ENCODE peak calls at places on chromosomes 16 and 17, in nine cellular contexts. C is stomach; I is heart right ventricle; H is IMR-90; K is right lobe of liver; T is Panc1; W is GM23248; L is neuronal stem cell; V is naive thymus-derived CD4-positive, alpha-beta T cell. B is an unnamed sample.

GRCh38 chr17:66165537-66166123 is 26.3 kb downstream of the CEP112 start:
- DNase-seq in C (no peak), I (no peak), H (peak; percentile 75), K (no peak), T (peak; percentile 12), W (peak; percentile 66), L (peak; percentile 38), V (no peak), B (peak; percentile 33)

GRCh38 chr16:54374136-54374535 is 87.5 kb upstream of the IRX3 start:
- DNase-seq in C (no peak), I (no peak), H (peak; percentile 10), K (no peak), T (no peak), W (peak; percentile 56), L (peak; percentile 9), V (no peak), B (no peak)

GRCh38 chr16:66926171-66926570 is 836 bp upstream of the RRAD start:
- DNase-seq in C (peak; percentile 40), I (peak; percentile 75), H (no peak), K (no peak), T (no peak), W (peak; percentile 26), L (no peak), V (no peak), B (no peak)

GRCh38 chr16:813204-813915 is 12.8 kb upstream of the GNG13 start:
- DNase-seq in C (no peak), I (no peak), H (peak; percentile 8), K (peak; percentile 45), T (no peak), W (peak; percentile 72), L (peak; percentile 49), V (peak; percentile 34), B (no peak)

GRCh38 chr17:81513669-81514484 is 1.3 kb upstream of the ACTG1 start:
- DNase-seq in C (peak; percentile 80), I (peak; percentile 72), H (peak; percentile 68), K (peak; percentile 72), T (no peak), W (peak; percentile 94), L (peak; percentile 68), V (no peak), B (peak; percentile 77)

GRCh38 chr17:59848778-59849177 is 44.0 kb downstream of the TUBD1 start:
- DNase-seq in C (peak; percentile 74), I (no peak), H (peak; percentile 75), K (peak; percentile 84), T (no peak), W (peak; percentile 60), L (no peak), V (no peak), B (peak; percentile 48)

GRCh38 chr17:57945999-57946797 is 9.0 kb downstream of the CUEDC1 start:
- DNase-seq in C (no peak), I (no peak), H (peak; percentile 58), K (no peak), T (no peak), W (peak; percentile 74), L (no peak), V (no peak), B (peak; percentile 78)

GRCh38 chr16:87419971-87420370 is 27.8 kb downstream of the MAP1LC3B start:
- DNase-seq in C (no peak), I (no peak), H (no peak), K (no peak), T (no peak), W (no peak), L (no peak), V (no peak), B (no peak)

GRCh38 chr17:2709173-2709661 is 2.3 kb downstream of the CLUH start:
- DNase-seq in C (peak; percentile 88), I (no peak), H (no peak), K (peak; percentile 83), T (no peak), W (peak; percentile 54), L (no peak), V (no peak), B (peak; percentile 58)

GRCh38 chr17:28661635-28662526 is at the start of the genes SDF2 and SUPT6H:
- DNase-seq in C (peak; percentile 93), I (peak; percentile 95), H (peak; percentile 81), K (peak; percentile 89), T (peak; percentile 56), W (peak; percentile 96), L (peak; percentile 84), V (peak; percentile 91), B (peak; percentile 85)

GRCh38 chr16:67055712-67056487 is 27.0 kb downstream of the CBFB start:
- DNase-seq in C (no peak), I (no peak), H (peak; percentile 99), K (no peak), T (peak; percentile 67), W (peak; percentile 97), L (no peak), V (no peak), B (peak; percentile 97)

GRCh38 chr17:10516065-10516464 is 2.3 kb downstream of the MYH1 start:
- DNase-seq in C (no peak), I (no peak), H (no peak), K (no peak), T (no peak), W (no peak), L (no peak), V (no peak), B (no peak)

GRCh38 chr17:36808181-36808661 is 129.1 kb upstream of the LHX1 start:
- DNase-seq in C (no peak), I (no peak), H (no peak), K (no peak), T (no peak), W (peak; percentile 30), L (peak; percentile 54), V (no peak), B (peak; percentile 19)

GRCh38 chr16:66127459-66128362 is 238.8 kb upstream of the CDH5 start:
- DNase-seq in C (no peak), I (peak; percentile 17), H (no peak), K (peak; percentile 54), T (no peak), W (peak; percentile 16), L (no peak), V (no peak), B (no peak)

GRCh38 chr17:77324227-77324626 is 183.5 kb downstream of the SEC14L1 start:
- DNase-seq in C (peak; percentile 21), I (no peak), H (no peak), K (no peak), T (no peak), W (no peak), L (no peak), V (no peak), B (no peak)
- H3K4me1 ChIP-seq in C (peaks cover 57% of the 10 kb centered on the region), I (peaks cover 76% of the 10 kb centered on the region), H (peaks cover 46% of the 10 kb centered on the region), K (peaks cover 55% of the 10 kb centered on the region), T (peaks cover 75% of the 10 kb centered on the region), W (peaks cover 30% of the 10 kb centered on the region), L (peaks cover 23% of the 10 kb centered on the region), V (peaks cover 62% of the 10 kb centered on the region), B (peaks cover 65% of the 10 kb centered on the region)

GRCh38 chr17:38773258-38773657 is 20.7 kb downstream of the PSMB3 start:
- DNase-seq in C (no peak), I (no peak), H (no peak), K (no peak), T (no peak), W (no peak), L (no peak), V (no peak), B (no peak)

GRCh38 chr17:38783227-38783626 is 16.1 kb downstream of the PIP4K2B start:
- DNase-seq in C (no peak), I (no peak), H (no peak), K (no peak), T (no peak), W (no peak), L (no peak), V (no peak), B (no peak)

GRCh38 chr17:38779965-38780752 is 19.2 kb downstream of the PIP4K2B start:
- DNase-seq in C (no peak), I (no peak), H (no peak), K (no peak), T (no peak), W (no peak), L (no peak), V (no peak), B (no peak)

DNA sequence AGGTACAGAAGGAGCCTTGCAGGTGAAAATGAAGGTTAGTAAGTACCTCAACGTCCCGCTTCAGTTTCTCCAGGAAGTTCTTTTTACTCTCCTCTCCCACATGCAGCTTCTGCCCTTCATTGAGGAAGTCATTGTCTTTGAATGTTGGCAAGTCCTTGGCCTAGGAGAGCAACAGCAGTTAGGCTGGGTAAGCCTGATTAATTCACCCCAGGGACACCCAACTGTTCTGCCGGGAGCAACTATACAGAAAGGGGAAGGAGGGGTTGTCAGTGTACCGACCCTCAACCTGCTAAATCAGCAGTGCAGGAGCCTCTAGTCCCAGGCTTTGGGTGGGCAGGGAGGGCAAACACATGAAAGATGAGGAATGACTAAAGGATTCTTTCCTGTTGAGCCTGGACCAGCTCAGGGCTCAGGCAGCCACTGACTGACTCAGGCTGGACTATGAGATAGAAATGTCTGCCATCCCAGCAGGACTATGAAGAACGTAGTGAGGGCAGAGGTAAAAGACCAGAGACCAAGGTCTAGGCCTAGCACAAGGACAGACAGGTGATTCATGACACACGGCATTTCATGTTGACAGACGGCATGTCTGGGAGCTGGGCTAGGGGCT is 21.6 kb downstream of the PIP4K2B start:
- DNase-seq in C (no peak), I (no peak), H (peak; percentile 44), K (no peak), T (no peak), W (peak; percentile 70), L (no peak), V (no peak), B (no peak)
- H3K36me3 ChIP-seq in C (peaks cover 100% of the 10 kb centered on the region), I (peaks cover 79% of the 10 kb centered on the region), H (peaks cover 74% of the 10 kb centered on the region), K (peaks cover 97% of the 10 kb centered on the region), T (peaks cover 6% of the 10 kb centered on the region), W (peaks cover 73% of the 10 kb centered on the region), L (peaks cover 68% of the 10 kb centered on the region), V (peaks cover 17% of the 10 kb centered on the region), B (peaks cover 32% of the 10 kb centered on the region)

GRCh38 chr16:81488687-81489411 is 44.2 kb downstream of the CMIP start:
- DNase-seq in C (no peak), I (no peak), H (no peak), K (no peak), T (no peak), W (no peak), L (no peak), V (no peak), B (no peak)

GRCh38 chr16:81487301-81487720 is 42.7 kb downstream of the CMIP start:
- DNase-seq in C (no peak), I (no peak), H (no peak), K (no peak), T (no peak), W (peak; percentile 25), L (no peak), V (no peak), B (no peak)

GRCh38 chr16:81491522-81492188 is 47.0 kb downstream of the CMIP start:
- DNase-seq in C (no peak), I (no peak), H (peak; percentile 65), K (no peak), T (no peak), W (peak; percentile 82), L (no peak), V (no peak), B (no peak)

GRCh38 chr16:81492307-81492706 is 47.7 kb downstream of the CMIP start:
- DNase-seq in C (no peak), I (no peak), H (no peak), K (no peak), T (no peak), W (peak; percentile 80), L (peak; percentile 31), V (no peak), B (no peak)

GRCh38 chr16:81489547-81490267 is 45.1 kb downstream of the CMIP start:
- DNase-seq in C (no peak), I (no peak), H (no peak), K (no peak), T (no peak), W (no peak), L (no peak), V (no peak), B (no peak)
- H3K4me1 ChIP-seq in C (peaks cover 52% of the 10 kb centered on the region), I (peaks cover 91% of the 10 kb centered on the region), H (peaks cover 26% of the 10 kb centered on the region), K (peaks cover 36% of the 10 kb centered on the region), T (peaks cover 64% of the 10 kb centered on the region), W (peaks cover 55% of the 10 kb centered on the region), L (peaks cover 30% of the 10 kb centered on the region), V (peaks cover 3% of the 10 kb centered on the region), B (peaks cover 31% of the 10 kb centered on the region)

GRCh38 chr16:26623442-26623841 is 443.3 kb upstream of the C16orf82 start:
- DNase-seq in C (no peak), I (no peak), H (no peak), K (no peak), T (no peak), W (no peak), L (no peak), V (no peak), B (no peak)
- H3K36me3 ChIP-seq in C (no peaks in the 10 kb centered on the region), I (no peaks in the 10 kb centered on the region), H (no peaks in the 10 kb centered on the region), K (no peaks in the 10 kb centered on the region), T (no peaks in the 10 kb centered on the region), W (no peaks in the 10 kb centered on the region), L (no peaks in the 10 kb centered on the region), V (no peaks in the 10 kb centered on the region), B (no peaks in the 10 kb centered on the region)

B was measured in mammary epithelial cell.